ENCODE peak calls at places on chromosome 4, in ten cellular contexts. One of them, this sample, is unnamed.

GRCh38 chr4:115152081-115152480 is 38.7 kb upstream of the NDST4 start:
- DNase-seq in GOT3: no peak
- DNase-seq in stomach: no peak
- DNase-seq in memory B cell: no peak
- DNase-seq in fibroblast of pulmonary artery: no peak
- DNase-seq in activated CD4-positive, alpha-beta T cell treated with anti-CD3 and anti-CD28 coated beads, Interleukin-2, amount 50 U/mL, for 24 hours: no peak
- DNase-seq in EH: no peak
- DNase-seq in HEK293T: no peak
- DNase-seq in SJSA1: no peak
- DNase-seq in stimulated activated CD8-positive, alpha-beta memory T cell treated with anti-CD3 and anti-CD28 coated beads, Interleukin-15, amount 100 ng/mL, for 4 hours: no peak
- DNase-seq in this sample: no peak

GRCh38 chr4:141810702-141811365 is 174.5 kb downstream of the IL15 start:
- DNase-seq in GOT3: no peak
- DNase-seq in stomach: no peak
- DNase-seq in memory B cell: no peak
- DNase-seq in fibroblast of pulmonary artery: no peak
- DNase-seq in activated CD4-positive, alpha-beta T cell treated with anti-CD3 and anti-CD28 coated beads, Interleukin-2, amount 50 U/mL, for 24 hours: no peak
- DNase-seq in EH: peak; percentile 36
- DNase-seq in HEK293T: no peak
- DNase-seq in SJSA1: no peak
- DNase-seq in stimulated activated CD8-positive, alpha-beta memory T cell treated with anti-CD3 and anti-CD28 coated beads, Interleukin-15, amount 100 ng/mL, for 4 hours: no peak
- DNase-seq in this sample: no peak

GRCh38 chr4:152247271-152247975 is 288.5 kb downstream of the FBXW7 start:
- DNase-seq in GOT3: no peak
- DNase-seq in stomach: no peak
- DNase-seq in memory B cell: no peak
- DNase-seq in fibroblast of pulmonary artery: no peak
- DNase-seq in activated CD4-positive, alpha-beta T cell treated with anti-CD3 and anti-CD28 coated beads, Interleukin-2, amount 50 U/mL, for 24 hours: no peak
- DNase-seq in EH: no peak
- DNase-seq in HEK293T: no peak
- DNase-seq in SJSA1: no peak
- DNase-seq in stimulated activated CD8-positive, alpha-beta memory T cell treated with anti-CD3 and anti-CD28 coated beads, Interleukin-15, amount 100 ng/mL, for 4 hours: no peak
- DNase-seq in this sample: no peak

GRCh38 chr4:1012031-1012739 is 759 bp downstream of the FGFRL1 start:
- DNase-seq in GOT3: no peak
- DNase-seq in stomach: peak; percentile 78
- DNase-seq in memory B cell: no peak
- DNase-seq in fibroblast of pulmonary artery: no peak
- DNase-seq in activated CD4-positive, alpha-beta T cell treated with anti-CD3 and anti-CD28 coated beads, Interleukin-2, amount 50 U/mL, for 24 hours: no peak
- DNase-seq in EH: peak; percentile 48
- DNase-seq in HEK293T: no peak
- DNase-seq in SJSA1: no peak
- DNase-seq in stimulated activated CD8-positive, alpha-beta memory T cell treated with anti-CD3 and anti-CD28 coated beads, Interleukin-15, amount 100 ng/mL, for 4 hours: peak; percentile 23
- DNase-seq in this sample: no peak

GRCh38 chr4:895596-895995 is 36.5 kb downstream of the GAK start:
- DNase-seq in GOT3: no peak
- DNase-seq in stomach: no peak
- DNase-seq in memory B cell: no peak
- DNase-seq in fibroblast of pulmonary artery: no peak
- DNase-seq in activated CD4-positive, alpha-beta T cell treated with anti-CD3 and anti-CD28 coated beads, Interleukin-2, amount 50 U/mL, for 24 hours: no peak
- DNase-seq in EH: no peak
- DNase-seq in HEK293T: no peak
- DNase-seq in SJSA1: no peak
- DNase-seq in stimulated activated CD8-positive, alpha-beta memory T cell treated with anti-CD3 and anti-CD28 coated beads, Interleukin-15, amount 100 ng/mL, for 4 hours: no peak
- DNase-seq in this sample: no peak

GRCh38 chr4:97653701-97654100 is 489.6 kb downstream of the STPG2 start:
- DNase-seq in GOT3: no peak
- DNase-seq in stomach: no peak
- DNase-seq in memory B cell: no peak
- DNase-seq in fibroblast of pulmonary artery: peak; percentile 9
- DNase-seq in activated CD4-positive, alpha-beta T cell treated with anti-CD3 and anti-CD28 coated beads, Interleukin-2, amount 50 U/mL, for 24 hours: no peak
- DNase-seq in EH: no peak
- DNase-seq in HEK293T: no peak
- DNase-seq in SJSA1: no peak
- DNase-seq in stimulated activated CD8-positive, alpha-beta memory T cell treated with anti-CD3 and anti-CD28 coated beads, Interleukin-15, amount 100 ng/mL, for 4 hours: no peak
- DNase-seq in this sample: no peak

GRCh38 chr4:7004331-7004730 is 38.8 kb upstream of the TADA2B start:
- DNase-seq in GOT3: no peak
- DNase-seq in stomach: no peak
- DNase-seq in memory B cell: no peak
- DNase-seq in fibroblast of pulmonary artery: no peak
- DNase-seq in activated CD4-positive, alpha-beta T cell treated with anti-CD3 and anti-CD28 coated beads, Interleukin-2, amount 50 U/mL, for 24 hours: no peak
- DNase-seq in EH: peak; percentile 96
- DNase-seq in HEK293T: no peak
- DNase-seq in SJSA1: peak; percentile 53
- DNase-seq in stimulated activated CD8-positive, alpha-beta memory T cell treated with anti-CD3 and anti-CD28 coated beads, Interleukin-15, amount 100 ng/mL, for 4 hours: no peak
- DNase-seq in this sample: no peak

GRCh38 chr4:44544158-44544557 is 95.5 kb upstream of the KCTD8 start:
- DNase-seq in GOT3: no peak
- DNase-seq in stomach: no peak
- DNase-seq in memory B cell: no peak
- DNase-seq in fibroblast of pulmonary artery: peak; percentile 18
- DNase-seq in activated CD4-positive, alpha-beta T cell treated with anti-CD3 and anti-CD28 coated beads, Interleukin-2, amount 50 U/mL, for 24 hours: no peak
- DNase-seq in EH: no peak
- DNase-seq in HEK293T: no peak
- DNase-seq in SJSA1: no peak
- DNase-seq in stimulated activated CD8-positive, alpha-beta memory T cell treated with anti-CD3 and anti-CD28 coated beads, Interleukin-15, amount 100 ng/mL, for 4 hours: no peak
- DNase-seq in this sample: no peak

GRCh38 chr4:125244848-125245450 is 69.8 kb upstream of the FAT4 start:
- DNase-seq in GOT3: no peak
- DNase-seq in stomach: no peak
- DNase-seq in memory B cell: no peak
- DNase-seq in fibroblast of pulmonary artery: peak; percentile 69
- DNase-seq in activated CD4-positive, alpha-beta T cell treated with anti-CD3 and anti-CD28 coated beads, Interleukin-2, amount 50 U/mL, for 24 hours: no peak
- DNase-seq in EH: peak; percentile 38
- DNase-seq in HEK293T: no peak
- DNase-seq in SJSA1: no peak
- DNase-seq in stimulated activated CD8-positive, alpha-beta memory T cell treated with anti-CD3 and anti-CD28 coated beads, Interleukin-15, amount 100 ng/mL, for 4 hours: no peak
- DNase-seq in this sample: no peak

GRCh38 chr4:2927016-2927695 is 36.0 kb downstream of the NOP14 start:
- DNase-seq in GOT3: no peak
- DNase-seq in stomach: peak; percentile 22
- DNase-seq in memory B cell: no peak
- DNase-seq in fibroblast of pulmonary artery: no peak
- DNase-seq in activated CD4-positive, alpha-beta T cell treated with anti-CD3 and anti-CD28 coated beads, Interleukin-2, amount 50 U/mL, for 24 hours: no peak
- DNase-seq in EH: no peak
- DNase-seq in HEK293T: no peak
- DNase-seq in SJSA1: no peak
- DNase-seq in stimulated activated CD8-positive, alpha-beta memory T cell treated with anti-CD3 and anti-CD28 coated beads, Interleukin-15, amount 100 ng/mL, for 4 hours: no peak
- DNase-seq in this sample: no peak

GRCh38 chr4:71195932-71196331 is 142.9 kb upstream of the SLC4A4 start:
- DNase-seq in GOT3: no peak
- DNase-seq in stomach: no peak
- DNase-seq in memory B cell: no peak
- DNase-seq in fibroblast of pulmonary artery: no peak
- DNase-seq in activated CD4-positive, alpha-beta T cell treated with anti-CD3 and anti-CD28 coated beads, Interleukin-2, amount 50 U/mL, for 24 hours: no peak
- DNase-seq in EH: peak; percentile 94
- DNase-seq in HEK293T: no peak
- DNase-seq in SJSA1: no peak
- DNase-seq in stimulated activated CD8-positive, alpha-beta memory T cell treated with anti-CD3 and anti-CD28 coated beads, Interleukin-15, amount 100 ng/mL, for 4 hours: no peak
- DNase-seq in this sample: no peak

GRCh38 chr4:3656441-3657376 is 109.5 kb upstream of the ADRA2C start:
- DNase-seq in GOT3: no peak
- DNase-seq in stomach: no peak
- DNase-seq in memory B cell: no peak
- DNase-seq in fibroblast of pulmonary artery: no peak
- DNase-seq in activated CD4-positive, alpha-beta T cell treated with anti-CD3 and anti-CD28 coated beads, Interleukin-2, amount 50 U/mL, for 24 hours: no peak
- DNase-seq in EH: peak; percentile 18
- DNase-seq in HEK293T: no peak
- DNase-seq in SJSA1: no peak
- DNase-seq in stimulated activated CD8-positive, alpha-beta memory T cell treated with anti-CD3 and anti-CD28 coated beads, Interleukin-15, amount 100 ng/mL, for 4 hours: no peak
- DNase-seq in this sample: peak; percentile 78

This sample was measured in DMS153.